ENCODE peak calls at places on chromosomes 6 and 20, in five cellular contexts. One of them, this sample, is unnamed. For H3K27me3, the result is how much of the 10 kb centered on the place peaks cover.

GRCh38 chr20:3539708-3540107 is 68.9 kb downstream of the ATRN start:
- DNase-seq in right cardiac atrium: no peak
- DNase-seq in CD8-positive, alpha-beta memory T cell: no peak
- DNase-seq in neural progenitor cell: no peak
- DNase-seq in mesendoderm: no peak
- DNase-seq in this sample: no peak

GRCh38 chr6:47209632-47210031 is 100.1 kb downstream of the TNFRSF21 start:
- DNase-seq in right cardiac atrium: no peak
- DNase-seq in CD8-positive, alpha-beta memory T cell: no peak
- DNase-seq in neural progenitor cell: no peak
- DNase-seq in mesendoderm: peak
- DNase-seq in this sample: no peak

GRCh38 chr6:34201455-34202098 is 35.1 kb upstream of the HMGA1 start:
- DNase-seq in right cardiac atrium: no peak
- DNase-seq in CD8-positive, alpha-beta memory T cell: no peak
- DNase-seq in neural progenitor cell: no peak
- DNase-seq in mesendoderm: no peak
- DNase-seq in this sample: no peak

GRCh38 chr6:72657798-72658197 is 35.9 kb downstream of the KCNQ5 start:
- DNase-seq in right cardiac atrium: no peak
- DNase-seq in CD8-positive, alpha-beta memory T cell: no peak
- DNase-seq in neural progenitor cell: no peak
- DNase-seq in mesendoderm: no peak
- DNase-seq in this sample: no peak

GRCh38 chr20:22414354-22414753 is 170.0 kb downstream of the FOXA2 start:
- DNase-seq in right cardiac atrium: no peak
- DNase-seq in CD8-positive, alpha-beta memory T cell: no peak
- DNase-seq in neural progenitor cell: no peak
- DNase-seq in mesendoderm: no peak
- DNase-seq in this sample: peak

GRCh38 chr20:63873477-63873971 is 8.5 kb downstream of the TPD52L2 start:
- DNase-seq in right cardiac atrium: peak
- DNase-seq in CD8-positive, alpha-beta memory T cell: no peak
- DNase-seq in neural progenitor cell: no peak
- DNase-seq in mesendoderm: no peak
- DNase-seq in this sample: no peak

GRCh38 chr6:57193177-57193576 is 21.1 kb downstream of the BAG2 start:
- DNase-seq in right cardiac atrium: no peak
- DNase-seq in CD8-positive, alpha-beta memory T cell: no peak
- DNase-seq in neural progenitor cell: no peak
- DNase-seq in mesendoderm: no peak
- DNase-seq in this sample: no peak

GRCh38 chr20:13452470-13453124 is 186.1 kb downstream of the TASP1 start:
- DNase-seq in right cardiac atrium: no peak
- DNase-seq in CD8-positive, alpha-beta memory T cell: no peak
- DNase-seq in neural progenitor cell: no peak
- DNase-seq in mesendoderm: no peak
- DNase-seq in this sample: no peak

GRCh38 chr6:21005816-21006553 is 471.7 kb downstream of the CDKAL1 start:
- DNase-seq in right cardiac atrium: no peak
- DNase-seq in CD8-positive, alpha-beta memory T cell: no peak
- DNase-seq in neural progenitor cell: no peak
- DNase-seq in mesendoderm: no peak
- DNase-seq in this sample: peak

GRCh38 chr6:101117397-101118185 is 236.5 kb upstream of the ASCC3 start:
- DNase-seq in right cardiac atrium: peak
- DNase-seq in CD8-positive, alpha-beta memory T cell: no peak
- DNase-seq in neural progenitor cell: peak
- DNase-seq in mesendoderm: peak
- DNase-seq in this sample: no peak

GRCh38 chr20:50788045-50788867 is 6.6 kb upstream of the BCAS4 start:
- DNase-seq in right cardiac atrium: no peak
- DNase-seq in CD8-positive, alpha-beta memory T cell: no peak
- DNase-seq in neural progenitor cell: no peak
- DNase-seq in mesendoderm: peak
- DNase-seq in this sample: no peak

GRCh38 chr20:37282558-37282957 is 6.9 kb upstream of the MANBAL start:
- DNase-seq in right cardiac atrium: no peak
- DNase-seq in CD8-positive, alpha-beta memory T cell: no peak
- DNase-seq in neural progenitor cell: peak
- DNase-seq in mesendoderm: peak
- DNase-seq in this sample: no peak

GRCh38 chr6:111478064-111478476 is 4.9 kb downstream of the REV3L start:
- DNase-seq in right cardiac atrium: no peak
- DNase-seq in CD8-positive, alpha-beta memory T cell: no peak
- DNase-seq in neural progenitor cell: no peak
- DNase-seq in mesendoderm: peak
- DNase-seq in this sample: peak

GRCh38 chr6:111481836-111482235 is 1.2 kb downstream of the REV3L start:
- DNase-seq in right cardiac atrium: no peak
- DNase-seq in CD8-positive, alpha-beta memory T cell: no peak
- DNase-seq in neural progenitor cell: no peak
- DNase-seq in mesendoderm: peak
- DNase-seq in this sample: no peak

GRCh38 chr6:111480988-111481830 is 1.8 kb downstream of the REV3L start:
- DNase-seq in right cardiac atrium: no peak
- DNase-seq in CD8-positive, alpha-beta memory T cell: no peak
- DNase-seq in neural progenitor cell: no peak
- DNase-seq in mesendoderm: no peak
- DNase-seq in this sample: peak

GRCh38 chr6:111477481-111477938 is 5.5 kb downstream of the REV3L start:
- DNase-seq in right cardiac atrium: no peak
- DNase-seq in CD8-positive, alpha-beta memory T cell: no peak
- DNase-seq in neural progenitor cell: no peak
- DNase-seq in mesendoderm: peak
- DNase-seq in this sample: no peak

GRCh38 chr6:111478749-111479148 is 4.3 kb downstream of the REV3L start:
- DNase-seq in right cardiac atrium: no peak
- DNase-seq in CD8-positive, alpha-beta memory T cell: no peak
- DNase-seq in neural progenitor cell: peak
- DNase-seq in mesendoderm: peak
- DNase-seq in this sample: peak
- H3K27me3 ChIP-seq in right cardiac atrium: under half
- H3K27me3 ChIP-seq in CD8-positive, alpha-beta memory T cell: under half
- H3K27me3 ChIP-seq in neural progenitor cell: half or more
- H3K27me3 ChIP-seq in mesendoderm: under half
- H3K27me3 ChIP-seq in this sample: under half

DNA sequence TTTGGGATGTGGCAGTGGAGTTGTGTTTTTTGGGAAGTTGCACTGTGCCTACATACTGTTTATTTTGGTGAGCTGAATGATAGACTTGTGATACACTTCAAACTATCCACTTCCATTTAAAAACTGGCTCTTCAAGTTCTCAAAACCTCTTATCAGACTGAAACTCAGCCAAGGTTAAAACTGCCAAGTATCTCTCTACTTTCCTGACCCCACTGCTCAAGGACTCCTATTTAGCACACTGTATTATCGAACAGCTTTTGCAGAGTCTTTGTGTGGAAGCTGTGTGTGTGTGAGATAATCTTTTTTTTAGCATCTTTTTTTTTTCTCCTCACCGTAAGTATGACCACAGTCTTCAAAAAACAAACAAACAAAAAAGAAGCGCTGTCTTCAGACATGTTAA is 21.1 kb downstream of the STX11 start:
- DNase-seq in right cardiac atrium: no peak
- DNase-seq in CD8-positive, alpha-beta memory T cell: no peak
- DNase-seq in neural progenitor cell: no peak
- DNase-seq in mesendoderm: no peak
- DNase-seq in this sample: no peak
- H3K27ac ChIP-seq in right cardiac atrium: no peak
- H3K27ac ChIP-seq in CD8-positive, alpha-beta memory T cell: no peak
- H3K27ac ChIP-seq in neural progenitor cell: no peak
- H3K27ac ChIP-seq in mesendoderm: no peak
- H3K27ac ChIP-seq in this sample: no peak

GRCh38 chr20:31476313-31476623 is 1.2 kb downstream of the REM1 start:
- DNase-seq in right cardiac atrium: no peak
- DNase-seq in CD8-positive, alpha-beta memory T cell: no peak
- DNase-seq in neural progenitor cell: no peak
- DNase-seq in mesendoderm: no peak
- DNase-seq in this sample: no peak

GRCh38 chr20:31474097-31474436 is 860 bp downstream of the DEFB124 start:
- DNase-seq in right cardiac atrium: no peak
- DNase-seq in CD8-positive, alpha-beta memory T cell: no peak
- DNase-seq in neural progenitor cell: no peak
- DNase-seq in mesendoderm: no peak
- DNase-seq in this sample: no peak

GRCh38 chr20:31475032-31475431 is at the start of the genes DEFB124 and REM1:
- DNase-seq in right cardiac atrium: peak
- DNase-seq in CD8-positive, alpha-beta memory T cell: no peak
- DNase-seq in neural progenitor cell: peak
- DNase-seq in mesendoderm: no peak
- DNase-seq in this sample: no peak

GRCh38 chr20:31475472-31476312 is 604 bp downstream of the REM1 start:
- DNase-seq in right cardiac atrium: peak
- DNase-seq in CD8-positive, alpha-beta memory T cell: no peak
- DNase-seq in neural progenitor cell: no peak
- DNase-seq in mesendoderm: no peak
- DNase-seq in this sample: no peak

DNA sequence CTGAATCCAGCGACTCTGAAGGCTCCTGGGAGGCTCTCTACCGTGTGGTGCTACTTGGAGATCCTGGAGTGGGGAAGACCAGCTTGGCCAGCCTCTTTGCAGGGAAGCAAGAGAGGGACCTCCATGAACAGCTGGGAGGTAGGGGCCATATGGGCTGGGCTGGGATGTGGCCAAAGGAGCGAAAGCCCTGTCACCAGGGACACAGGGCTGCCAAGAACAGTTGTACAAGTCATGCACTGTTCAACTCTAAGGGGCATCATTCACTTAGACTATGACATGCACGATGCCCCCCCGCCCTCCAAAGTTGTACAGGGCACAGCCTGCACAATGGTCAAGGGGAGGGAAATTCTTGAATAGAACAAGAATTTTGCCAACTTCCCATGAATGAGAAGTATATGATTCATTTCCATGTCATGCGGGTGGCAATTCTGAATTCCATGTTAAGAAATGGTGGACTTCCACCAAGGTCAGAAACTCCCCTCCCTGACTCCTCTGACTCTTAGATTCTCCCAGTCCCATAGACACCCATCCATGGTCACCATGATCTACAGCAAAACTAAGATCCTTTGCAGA is 1.6 kb downstream of the REM1 start:
- DNase-seq in right cardiac atrium: peak
- DNase-seq in CD8-positive, alpha-beta memory T cell: no peak
- DNase-seq in neural progenitor cell: no peak
- DNase-seq in mesendoderm: no peak
- DNase-seq in this sample: no peak
- H3K27me3 ChIP-seq in right cardiac atrium: under half
- H3K27me3 ChIP-seq in CD8-positive, alpha-beta memory T cell: under half
- H3K27me3 ChIP-seq in neural progenitor cell: under half
- H3K27me3 ChIP-seq in mesendoderm: under half
- H3K27me3 ChIP-seq in this sample: under half

DNA sequence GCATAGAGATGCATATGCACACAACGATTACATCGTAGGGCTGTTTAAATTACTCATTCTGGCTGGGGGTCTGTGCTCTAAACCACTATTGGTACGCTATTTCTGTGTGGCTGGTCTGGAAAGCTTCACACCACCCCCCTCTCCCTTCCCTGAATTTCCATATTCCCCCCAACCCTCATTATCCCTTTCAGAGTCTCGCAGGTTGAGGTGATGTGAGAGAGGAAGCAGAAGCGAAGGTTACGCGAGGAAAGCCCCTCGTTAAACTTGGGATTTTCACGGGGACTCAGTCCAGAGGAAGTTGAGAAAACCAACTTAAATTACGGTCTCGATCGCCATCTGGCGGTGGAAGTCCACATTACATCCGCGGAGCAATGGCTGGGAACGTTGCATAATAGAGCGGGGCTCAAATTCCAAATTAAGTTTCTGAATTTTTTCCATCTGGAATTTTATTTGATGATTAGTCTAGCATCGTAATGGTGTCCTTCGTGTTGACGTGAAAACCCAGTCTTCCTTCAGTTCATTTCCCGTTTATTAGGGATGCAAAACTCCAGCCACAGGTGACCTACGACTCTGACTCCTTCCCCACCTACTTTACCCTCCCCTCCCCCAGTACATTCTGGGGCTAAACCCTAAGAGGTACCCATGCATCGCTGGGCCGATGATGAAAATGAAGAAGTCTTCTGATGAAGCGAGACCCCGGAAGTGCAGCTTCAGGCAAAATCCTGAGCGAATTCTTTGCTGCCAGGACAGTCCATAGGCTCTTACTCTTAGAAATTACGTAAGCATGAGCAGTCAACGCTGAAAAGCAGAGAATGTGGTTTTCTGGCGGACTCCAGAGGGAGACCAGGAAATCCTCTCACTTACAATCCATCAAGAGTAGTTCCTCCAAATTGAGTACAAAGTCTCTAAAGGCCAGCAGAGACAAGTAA is 19.7 kb downstream of the HLA-DOB start:
- DNase-seq in right cardiac atrium: peak
- DNase-seq in CD8-positive, alpha-beta memory T cell: peak
- DNase-seq in neural progenitor cell: peak
- DNase-seq in mesendoderm: peak
- DNase-seq in this sample: peak
- H3K27ac ChIP-seq in right cardiac atrium: no peak
- H3K27ac ChIP-seq in CD8-positive, alpha-beta memory T cell: no peak
- H3K27ac ChIP-seq in neural progenitor cell: no peak
- H3K27ac ChIP-seq in mesendoderm: no peak
- H3K27ac ChIP-seq in this sample: no peak

GRCh38 chr20:62408640-62409039 is 1.6 kb upstream of the CABLES2 start:
- DNase-seq in right cardiac atrium: no peak
- DNase-seq in CD8-positive, alpha-beta memory T cell: no peak
- DNase-seq in neural progenitor cell: no peak
- DNase-seq in mesendoderm: no peak
- DNase-seq in this sample: no peak

GRCh38 chr20:62410742-62411478 is 3.8 kb upstream of the CABLES2 start:
- DNase-seq in right cardiac atrium: no peak
- DNase-seq in CD8-positive, alpha-beta memory T cell: no peak
- DNase-seq in neural progenitor cell: no peak
- DNase-seq in mesendoderm: no peak
- DNase-seq in this sample: no peak

GRCh38 chr20:62409086-62409853 is 2.2 kb upstream of the CABLES2 start:
- DNase-seq in right cardiac atrium: no peak
- DNase-seq in CD8-positive, alpha-beta memory T cell: no peak
- DNase-seq in neural progenitor cell: no peak
- DNase-seq in mesendoderm: no peak
- DNase-seq in this sample: no peak

GRCh38 chr20:62411479-62412193 is 4.6 kb upstream of the CABLES2 start:
- DNase-seq in right cardiac atrium: no peak
- DNase-seq in CD8-positive, alpha-beta memory T cell: no peak
- DNase-seq in neural progenitor cell: no peak
- DNase-seq in mesendoderm: no peak
- DNase-seq in this sample: no peak

GRCh38 chr20:62409935-62410741 is 3.1 kb upstream of the CABLES2 start:
- DNase-seq in right cardiac atrium: no peak
- DNase-seq in CD8-positive, alpha-beta memory T cell: peak
- DNase-seq in neural progenitor cell: peak
- DNase-seq in mesendoderm: peak
- DNase-seq in this sample: no peak
- H3K27me3 ChIP-seq in right cardiac atrium: under half
- H3K27me3 ChIP-seq in CD8-positive, alpha-beta memory T cell: under half
- H3K27me3 ChIP-seq in neural progenitor cell: under half
- H3K27me3 ChIP-seq in mesendoderm: under half
- H3K27me3 ChIP-seq in this sample: under half

This sample was measured in SJSA1.